ENCODE peak calls at places on chromosomes 7 and 10, in eight cellular contexts. H is hepatocyte, F is GM23248, G is MM.1S, X is OCI-LY7, K is GM23338, W is HCT116, A is SK-N-SH. Q is an unnamed sample. For H3K79me2, the result is how much of the 10 kb centered on the place peaks cover.

GRCh38 chr7:44505595-44505994 is 15.1 kb upstream of the NUDCD3 start:
- DNase-seq in H (no peak), G (no peak), A (no peak), X (no peak), K (no peak), F (no peak), W (no peak), Q (no peak)

GRCh38 chr10:98404571-98405396 is 10.2 kb downstream of the PYROXD2 start:
- DNase-seq in G (no peak), K (no peak), H (no peak), A (no peak), X (no peak), W (no peak), F (peak), Q (no peak)

GRCh38 chr7:94394058-94394398 is 667 bp upstream of the COL1A2 start:
- DNase-seq in K (no peak), X (no peak), G (no peak), H (peak), W (no peak), A (peak), F (peak), Q (no peak)

GRCh38 chr7:123666492-123666891 is 10.8 kb downstream of the LMOD2 start:
- DNase-seq in F (no peak), W (no peak), G (no peak), A (peak), H (no peak), X (no peak), K (no peak), Q (no peak)

GRCh38 chr7:94908204-94909022 is 1.0 kb downstream of the PPP1R9A start:
- DNase-seq in H (peak), X (no peak), G (no peak), A (peak), W (peak), K (peak), F (peak), Q (peak)

GRCh38 chr7:7181519-7182155 is 707 bp upstream of the C1GALT1 start:
- DNase-seq in X (peak), G (peak), F (peak), K (peak), A (peak), W (peak), H (peak), Q (peak)

GRCh38 chr10:113549856-113550255 is 3.0 kb upstream of the HABP2 start:
- DNase-seq in K (no peak), W (no peak), X (no peak), F (no peak), G (no peak), A (peak), H (no peak), Q (no peak)

GRCh38 chr7:77537136-77537594 is at the start of gene PTPN12:
- DNase-seq in H (no peak), G (no peak), F (no peak), W (no peak), K (peak), X (no peak), A (no peak), Q (no peak)

GRCh38 chr10:38010150-38010903 is at the start of gene ZNF33A:
- DNase-seq in G (peak), K (peak), H (peak), A (peak), W (peak), F (peak), X (peak), Q (peak)

GRCh38 chr7:157284229-157285014 is 52.4 kb upstream of the DNAJB6 start:
- DNase-seq in W (no peak), F (no peak), H (no peak), G (no peak), K (no peak), X (no peak), A (peak), Q (no peak)

GRCh38 chr10:58384095-58384494 is 1.1 kb upstream of the TFAM start:
- DNase-seq in W (no peak), G (peak), H (no peak), K (no peak), A (no peak), X (peak), F (peak), Q (no peak)

GRCh38 chr7:70728873-70729552 is 402.9 kb upstream of the GALNT17 start:
- DNase-seq in A (no peak), F (no peak), H (peak), W (no peak), X (no peak), G (no peak), K (peak), Q (peak)

GRCh38 chr7:130430841-130431713 is 9.7 kb downstream of the CEP41 start:
- DNase-seq in K (no peak), X (no peak), W (no peak), H (peak), F (peak), G (no peak), A (no peak), Q (no peak)

GRCh38 chr10:113415246-113415645 is 137.6 kb upstream of the HABP2 start:
- DNase-seq in X (no peak), H (no peak), A (no peak), W (no peak), G (no peak), F (peak), K (no peak), Q (no peak)

GRCh38 chr7:107244613-107245012 is 75.8 kb downstream of the HBP1 start:
- DNase-seq in G (no peak), W (no peak), A (no peak), X (no peak), H (no peak), K (no peak), F (no peak), Q (no peak)

GRCh38 chr7:137142376-137142775 is 201.2 kb downstream of the PTN start:
- DNase-seq in G (no peak), A (no peak), H (no peak), K (no peak), X (no peak), W (no peak), F (peak), Q (peak)

GRCh38 chr10:125116652-125117310 is 43.6 kb downstream of the CTBP2 start:
- DNase-seq in A (no peak), K (no peak), W (no peak), G (no peak), F (no peak), X (no peak), H (no peak), Q (no peak)

GRCh38 chr7:17624379-17624778 is 315.9 kb downstream of the SNX13 start:
- DNase-seq in G (no peak), X (no peak), A (no peak), H (no peak), F (no peak), W (no peak), K (no peak), Q (no peak)

GRCh38 chr7:18064242-18064838 is 36.7 kb upstream of the PRPS1L1 start:
- DNase-seq in F (peak), H (peak), G (peak), W (no peak), A (peak), X (peak), K (peak), Q (peak)

GRCh38 chr7:1558841-1559625 is 3.0 kb upstream of the TMEM184A start:
- DNase-seq in A (peak), X (no peak), H (no peak), F (no peak), W (no peak), K (no peak), G (no peak), Q (no peak)

GRCh38 chr7:106430535-106431455 is 146.0 kb upstream of the NAMPT start:
- DNase-seq in G (no peak), F (no peak), K (no peak), A (no peak), X (no peak), W (no peak), H (no peak), Q (no peak)

GRCh38 chr7:146565872-146566271 is 449.3 kb downstream of the CNTNAP2 start:
- DNase-seq in H (no peak), W (no peak), X (no peak), F (no peak), A (no peak), K (peak), G (no peak), Q (no peak)

DNA sequence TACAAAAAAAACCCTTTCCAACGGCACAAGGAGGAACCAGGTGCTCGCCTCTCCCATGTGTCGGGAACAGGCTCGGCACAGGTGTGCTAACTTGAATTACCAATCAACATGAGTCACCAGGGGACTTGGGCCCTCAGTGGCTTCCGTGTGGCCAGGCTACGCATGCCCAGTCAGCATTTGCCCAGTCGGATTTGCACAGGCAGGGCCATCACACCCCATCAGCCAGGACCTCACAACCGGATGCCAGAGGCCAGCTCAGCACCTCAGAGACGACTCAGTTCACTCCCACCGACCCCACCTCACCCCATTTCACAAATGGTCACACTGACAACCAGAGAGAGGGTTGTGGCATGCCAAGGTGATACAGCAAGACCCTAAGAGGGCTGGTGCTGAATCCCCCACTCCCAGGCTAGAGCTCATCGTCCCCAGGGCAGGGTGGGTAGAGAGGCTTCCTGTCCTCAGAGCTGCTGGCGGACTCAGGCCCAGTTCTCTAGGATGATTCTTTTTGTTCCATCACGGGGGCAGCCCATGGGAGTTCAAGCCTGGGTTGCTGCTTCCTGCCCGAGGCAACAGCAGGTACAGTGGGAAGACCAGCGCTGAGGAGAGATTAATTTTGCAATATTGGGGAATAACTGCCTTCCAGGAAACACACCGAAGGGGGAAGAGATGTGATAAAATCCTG is 13.6 kb downstream of the ANXA11 start:
- DNase-seq in K (no peak), F (no peak), X (no peak), W (no peak), A (no peak), G (peak), H (no peak), Q (no peak)
- H3K79me2 ChIP-seq in K (half or more), F (half or more), X (half or more), W (half or more), A (half or more), G (half or more), H (half or more), Q (under half)

GRCh38 chr10:1492641-1493040 is 244.7 kb downstream of the ADARB2 start:
- DNase-seq in A (no peak), W (no peak), F (no peak), G (no peak), K (no peak), X (no peak), H (no peak), Q (no peak)
- H2AFZ ChIP-seq in A (no peak), W (no peak), F (no peak), G (no peak), K (no peak), X (no peak), H (no peak), Q (no peak)

GRCh38 chr10:121576139-121576538 is 22.1 kb downstream of the FGFR2 start:
- DNase-seq in A (no peak), W (no peak), G (no peak), H (no peak), X (no peak), K (no peak), F (no peak), Q (no peak)
- TF ChIP-seq EZH2phosphoT487 in A (no peak), W (no peak), G (no peak), H (no peak), X (no peak), K (no peak), F (no peak), Q (no peak)

DNA sequence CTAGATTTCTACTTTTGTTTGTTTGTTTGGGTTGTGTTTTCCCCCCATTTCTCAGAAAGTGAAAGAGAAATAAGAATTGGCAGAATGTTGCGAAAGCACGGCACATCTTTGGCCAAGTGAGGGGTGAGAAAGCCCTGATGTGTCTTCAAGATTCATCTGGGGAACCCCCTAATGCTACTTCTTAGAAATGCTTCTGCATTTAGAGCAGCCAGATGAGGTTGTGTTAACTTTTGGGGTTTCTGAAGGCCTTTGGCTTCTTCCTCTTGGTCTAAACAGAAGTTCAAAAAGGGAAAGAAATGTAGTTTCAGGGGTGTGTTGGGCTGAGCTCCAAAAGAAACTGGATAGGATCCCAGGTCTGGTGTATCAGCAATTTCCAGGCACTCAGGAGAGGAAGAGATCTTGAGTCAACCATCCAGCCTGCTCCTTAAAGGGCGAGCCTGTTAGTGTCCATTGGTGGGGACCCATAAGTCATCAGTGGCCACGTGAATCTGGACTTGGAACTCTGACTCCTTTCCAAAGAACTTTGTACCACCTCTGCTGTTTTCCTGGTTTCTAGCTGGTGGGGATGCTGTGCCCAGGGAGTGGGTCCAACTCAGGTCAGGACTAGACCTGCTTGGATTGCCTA is 6.5 kb downstream of the DUSP5 start:
- DNase-seq in X (no peak), A (no peak), K (no peak), G (peak), W (no peak), F (peak), H (no peak), Q (no peak)
- H3K79me2 ChIP-seq in X (under half), A (half or more), K (half or more), G (half or more), W (half or more), F (half or more), H (under half), Q (under half)

GRCh38 chr10:102240467-102241036 is 760 bp downstream of the PITX3 start:
- DNase-seq in X (no peak), W (no peak), G (no peak), A (peak), H (no peak), K (peak), F (peak), Q (peak)
- H2AFZ ChIP-seq in X (no peak), W (no peak), G (no peak), A (peak), H (no peak), K (peak), F (peak), Q (peak)

DNA sequence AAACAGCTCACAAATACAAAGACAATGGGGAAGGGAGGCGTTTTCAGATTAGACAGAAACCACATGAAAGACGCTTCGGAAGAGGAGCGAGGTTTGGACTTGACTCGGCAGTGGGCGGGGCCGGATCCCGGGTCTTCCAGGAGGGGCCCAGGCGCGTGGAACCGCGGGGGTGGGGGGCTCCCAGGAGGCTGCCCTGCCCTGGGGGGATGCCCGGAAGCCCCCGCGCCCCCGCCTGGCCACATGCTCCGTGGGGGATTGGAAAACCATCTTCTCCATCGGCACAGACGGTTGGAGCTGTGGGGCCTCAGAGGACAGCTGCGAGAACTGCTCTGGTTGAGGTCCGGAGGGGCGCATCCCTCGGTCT is 186.0 kb upstream of the SHH start:
- DNase-seq in G (peak), X (no peak), H (no peak), K (no peak), A (no peak), F (no peak), W (no peak), Q (no peak)
- TF ChIP-seq EZH2phosphoT487 in G (no peak), X (no peak), H (no peak), K (no peak), A (no peak), F (no peak), W (no peak), Q (no peak)

GRCh38 chr7:139702811-139703467 is 74.9 kb downstream of the HIPK2 start:
- DNase-seq in K (no peak), W (no peak), X (no peak), G (no peak), H (no peak), F (no peak), A (no peak), Q (no peak)
- H3K79me2 ChIP-seq in K (under half), W (under half), X (under half), G (under half), H (under half), F (half or more), A (half or more), Q (under half)

GRCh38 chr7:129370812-129371211 is 63.4 kb upstream of the STRIP2 start:
- DNase-seq in A (no peak), G (no peak), K (peak), F (no peak), X (no peak), H (peak), W (no peak), Q (peak)

GRCh38 chr7:129367700-129368388 is 66.4 kb upstream of the STRIP2 start:
- DNase-seq in A (peak), F (peak), K (peak), H (peak), X (peak), G (peak), W (peak), Q (peak)

GRCh38 chr7:129362528-129362927 is 71.7 kb upstream of the STRIP2 start:
- DNase-seq in W (no peak), X (no peak), H (no peak), A (no peak), K (no peak), F (no peak), G (no peak), Q (no peak)

GRCh38 chr7:129368389-129368986 is 65.7 kb upstream of the STRIP2 start:
- DNase-seq in K (no peak), W (no peak), A (no peak), F (no peak), G (peak), H (peak), X (peak), Q (no peak)

GRCh38 chr7:129367349-129367699 is 66.9 kb upstream of the STRIP2 start:
- DNase-seq in F (no peak), X (no peak), G (no peak), W (no peak), K (no peak), H (no peak), A (no peak), Q (no peak)
- H2AFZ ChIP-seq in F (no peak), X (no peak), G (no peak), W (no peak), K (no peak), H (no peak), A (no peak), Q (no peak)

GRCh38 chr7:22667562-22668239 is 59.3 kb upstream of the IL6 start:
- DNase-seq in K (peak), F (peak), W (peak), H (peak), A (no peak), X (no peak), G (no peak), Q (no peak)
- TF ChIP-seq EZH2phosphoT487 in K (no peak), F (no peak), W (no peak), H (no peak), A (no peak), X (no peak), G (no peak), Q (no peak)